ENCODE peak calls at places on chromosomes 16 and 17, in nine cellular contexts. H is cardiac fibroblast; N is GM23338; F is mammary epithelial cell; Q is MM.1S; Y is activated B cell treated with CpG ODN at 0.5 μM for 24 hours; C is CD4-positive, alpha-beta T cell; Z is AG04450; O is neural progenitor cell. T is an unnamed sample.

GRCh38 chr16:85816159-85816558 is 16.7 kb downstream of the COX4I1 start:
- DNase-seq in H (no peak), N (no peak), F (no peak), Q (no peak), Y (no peak), C (no peak), Z (no peak), O (no peak), T (no peak)

GRCh38 chr17:39872700-39873099 is 4.7 kb downstream of the ZPBP2 start:
- DNase-seq in H (peak; percentile 46), N (peak; percentile 8), F (peak; percentile 32), Q (peak; percentile 32), Y (no peak), C (no peak), Z (peak; percentile 11), O (no peak), T (no peak)

GRCh38 chr17:39742126-39742855 is 4.6 kb downstream of the GRB7 start:
- DNase-seq in H (no peak), N (no peak), F (no peak), Q (no peak), Y (no peak), C (no peak), Z (no peak), O (no peak), T (no peak)

GRCh38 chr16:53504665-53505064 is 1.7 kb upstream of the AKTIP start:
- DNase-seq in H (peak; percentile 95), N (no peak), F (peak; percentile 4), Q (no peak), Y (no peak), C (no peak), Z (no peak), O (no peak), T (no peak)

GRCh38 chr16:58196898-58197313 is 1.0 kb downstream of the CSNK2A2 start:
- DNase-seq in H (peak; percentile 27), N (peak; percentile 15), F (peak; percentile 11), Q (no peak), Y (no peak), C (no peak), Z (no peak), O (peak; percentile 19), T (peak; percentile 28)

GRCh38 chr16:19936431-19936830 is 51.8 kb upstream of the GPRC5B start:
- DNase-seq in H (peak; percentile 8), N (no peak), F (no peak), Q (no peak), Y (no peak), C (no peak), Z (no peak), O (no peak), T (no peak)

GRCh38 chr17:18992454-18993130 is 12.0 kb downstream of the FAM83G start:
- DNase-seq in H (no peak), N (no peak), F (no peak), Q (peak; percentile 91), Y (peak; percentile 26), C (no peak), Z (no peak), O (no peak), T (no peak)

GRCh38 chr16:11032000-11032921 is 87.9 kb downstream of the CLEC16A start:
- DNase-seq in H (no peak), N (no peak), F (peak; percentile 23), Q (no peak), Y (no peak), C (no peak), Z (no peak), O (no peak), T (no peak)

GRCh38 chr17:38705803-38706624 is 941 bp downstream of the MLLT6 start:
- DNase-seq in H (peak; percentile 41), N (peak; percentile 80), F (peak; percentile 40), Q (peak; percentile 9), Y (no peak), C (peak; percentile 28), Z (no peak), O (peak; percentile 62), T (no peak)

GRCh38 chr17:42653179-42654124 is 5.6 kb upstream of the TUBG2 start:
- DNase-seq in H (peak; percentile 73), N (peak; percentile 76), F (no peak), Q (no peak), Y (no peak), C (no peak), Z (no peak), O (peak; percentile 59), T (no peak)

GRCh38 chr17:64771980-64772844 is 110.1 kb upstream of the SMURF2 start:
- DNase-seq in H (no peak), N (no peak), F (no peak), Q (no peak), Y (no peak), C (no peak), Z (no peak), O (no peak), T (no peak)

GRCh38 chr17:4852504-4853075 is 19.4 kb downstream of the MINK1 start:
- DNase-seq in H (peak; percentile 43), N (no peak), F (peak; percentile 59), Q (no peak), Y (no peak), C (no peak), Z (peak; percentile 38), O (no peak), T (no peak)

GRCh38 chr17:79905832-79906231 is 66.6 kb upstream of the CBX4 start:
- DNase-seq in H (peak; percentile 12), N (no peak), F (no peak), Q (no peak), Y (no peak), C (no peak), Z (no peak), O (no peak), T (no peak)

GRCh38 chr17:50020841-50021599 is 26.0 kb upstream of the DLX3 start:
- DNase-seq in H (no peak), N (no peak), F (no peak), Q (no peak), Y (no peak), C (no peak), Z (no peak), O (no peak), T (no peak)

GRCh38 chr16:14120335-14120734 is 49.2 kb downstream of the MRTFB start:
- DNase-seq in H (no peak), N (no peak), F (no peak), Q (no peak), Y (no peak), C (no peak), Z (no peak), O (no peak), T (no peak)

GRCh38 chr17:50627782-50628601 is 6.7 kb upstream of the ABCC3 start:
- DNase-seq in H (no peak), N (peak; percentile 41), F (no peak), Q (peak; percentile 48), Y (no peak), C (no peak), Z (no peak), O (peak; percentile 66), T (no peak)

GRCh38 chr17:12666718-12667117 is 1.0 kb downstream of the MYOCD start:
- DNase-seq in H (no peak), N (no peak), F (no peak), Q (no peak), Y (no peak), C (no peak), Z (no peak), O (no peak), T (no peak)

GRCh38 chr16:67158637-67159600 is 790 bp downstream of the TRADD start:
- DNase-seq in H (peak; percentile 35), N (peak; percentile 62), F (peak; percentile 53), Q (peak; percentile 94), Y (peak; percentile 78), C (peak; percentile 80), Z (no peak), O (peak; percentile 70), T (peak; percentile 87)

GRCh38 chr17:45332989-45333701 is 16.3 kb upstream of the MAP3K14 start:
- DNase-seq in H (peak; percentile 19), N (no peak), F (no peak), Q (no peak), Y (no peak), C (no peak), Z (no peak), O (no peak), T (peak; percentile 61)

GRCh38 chr16:49972280-49972679 is 52.7 kb upstream of the CNEP1R1 start:
- DNase-seq in H (no peak), N (no peak), F (no peak), Q (peak; percentile 58), Y (no peak), C (no peak), Z (no peak), O (no peak), T (no peak)

GRCh38 chr17:38456031-38456815 is 28.0 kb downstream of the ARHGAP23 start:
- DNase-seq in H (no peak), N (no peak), F (no peak), Q (no peak), Y (no peak), C (no peak), Z (no peak), O (peak; percentile 31), T (no peak)

GRCh38 chr16:8936421-8936820 is 27.3 kb downstream of the USP7 start:
- DNase-seq in H (peak; percentile 52), N (peak; percentile 87), F (peak; percentile 74), Q (peak; percentile 72), Y (no peak), C (peak; percentile 68), Z (no peak), O (peak; percentile 61), T (peak; percentile 69)

DNA sequence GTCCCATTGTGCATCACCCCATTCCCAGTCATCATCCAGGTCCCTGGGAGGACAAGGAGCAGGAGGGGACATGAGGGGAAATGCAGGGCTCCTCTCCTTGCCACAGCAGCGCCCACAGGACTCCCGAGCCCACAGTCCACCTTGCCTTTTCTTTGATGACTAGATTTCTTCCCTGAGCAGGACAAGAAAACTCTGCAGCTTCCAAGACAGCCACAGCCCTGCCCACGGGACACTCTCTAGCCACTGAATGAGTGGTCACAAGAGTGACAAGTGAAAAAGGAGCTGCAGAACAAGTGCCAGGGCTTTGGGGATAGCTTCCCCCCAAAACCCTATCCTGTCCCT is 4.7 kb downstream of the NEURL4 start:
- DNase-seq in H (no peak), N (no peak), F (no peak), Q (no peak), Y (no peak), C (no peak), Z (no peak), O (no peak), T (no peak)
- TF ChIP-seq CTCF in H (no peak), N (no peak), F (no peak), Q (no peak), Y (no peak), C (no peak), Z (no peak), O (no peak), T (no peak)

GRCh38 chr17:81635973-81636504 is 873 bp downstream of the NPLOC4 start:
- DNase-seq in H (peak; percentile 65), N (no peak), F (no peak), Q (peak; percentile 12), Y (no peak), C (no peak), Z (no peak), O (no peak), T (no peak)
- TF ChIP-seq CTCF in H (no peak), N (no peak), F (no peak), Q (no peak), Y (no peak), C (no peak), Z (no peak), O (no peak), T (no peak)

GRCh38 chr17:54891176-54891821 is 9.4 kb upstream of the TOM1L1 start:
- DNase-seq in H (peak; percentile 83), N (peak; percentile 90), F (peak; percentile 64), Q (peak; percentile 59), Y (no peak), C (no peak), Z (peak; percentile 57), O (peak; percentile 80), T (peak; percentile 21)
- TF ChIP-seq CTCF in H (peak; percentile 27), N (peak; percentile 80), F (peak; percentile 51), Q (peak; percentile 41), Y (no peak), C (no peak), Z (peak; percentile 56), O (peak; percentile 81), T (peak; percentile 27)

GRCh38 chr16:12573730-12574383 is 229.8 kb downstream of the CPPED1 start:
- DNase-seq in H (peak; percentile 57), N (peak; percentile 79), F (peak; percentile 38), Q (no peak), Y (no peak), C (peak; percentile 47), Z (no peak), O (peak; percentile 70), T (peak; percentile 79)
- TF ChIP-seq CTCF in H (peak; percentile 63), N (peak; percentile 92), F (peak; percentile 55), Q (peak; percentile 36), Y (no peak), C (peak; percentile 59), Z (peak; percentile 30), O (peak; percentile 90), T (peak; percentile 59)

T was measured in GM13977.